ENCODE peak calls at places on chromosomes 1 and 21, in seven cellular contexts. One of them, this sample, is unnamed.

GRCh38 chr1:155250633-155251449 is 4.4 kb downstream of the ENTREP3 start:
- DNase-seq in endothelial cell of umbilical vein: peak
- DNase-seq in astrocyte: peak
- DNase-seq in stimulated activated CD4-positive, alpha-beta T cell treated with anti-CD3 and anti-CD28 coated beads, Interleukin-1b, Interleukin-23, amount 100 ng/mL, for 4 hours: peak
- DNase-seq in stimulated activated CD8-positive, alpha-beta memory T cell treated with anti-CD3 and anti-CD28 coated beads, Interleukin-7, amount 100 ng/mL, for 24 hours: peak
- DNase-seq in NB4: peak
- DNase-seq in AG08395: peak
- DNase-seq in this sample: peak

GRCh38 chr1:170929412-170929834 is 5.9 kb upstream of the MROH9 start:
- DNase-seq in endothelial cell of umbilical vein: no peak
- DNase-seq in astrocyte: peak
- DNase-seq in stimulated activated CD4-positive, alpha-beta T cell treated with anti-CD3 and anti-CD28 coated beads, Interleukin-1b, Interleukin-23, amount 100 ng/mL, for 4 hours: no peak
- DNase-seq in stimulated activated CD8-positive, alpha-beta memory T cell treated with anti-CD3 and anti-CD28 coated beads, Interleukin-7, amount 100 ng/mL, for 24 hours: no peak
- DNase-seq in NB4: no peak
- DNase-seq in AG08395: peak
- DNase-seq in this sample: no peak

GRCh38 chr1:231937013-231937754 is 310.6 kb downstream of the DISC1 start:
- DNase-seq in endothelial cell of umbilical vein: no peak
- DNase-seq in astrocyte: no peak
- DNase-seq in stimulated activated CD4-positive, alpha-beta T cell treated with anti-CD3 and anti-CD28 coated beads, Interleukin-1b, Interleukin-23, amount 100 ng/mL, for 4 hours: no peak
- DNase-seq in stimulated activated CD8-positive, alpha-beta memory T cell treated with anti-CD3 and anti-CD28 coated beads, Interleukin-7, amount 100 ng/mL, for 24 hours: no peak
- DNase-seq in NB4: no peak
- DNase-seq in AG08395: no peak
- DNase-seq in this sample: peak

GRCh38 chr1:20589331-20590312 is 725 bp downstream of the CDA start:
- DNase-seq in endothelial cell of umbilical vein: peak
- DNase-seq in astrocyte: peak
- DNase-seq in stimulated activated CD4-positive, alpha-beta T cell treated with anti-CD3 and anti-CD28 coated beads, Interleukin-1b, Interleukin-23, amount 100 ng/mL, for 4 hours: no peak
- DNase-seq in stimulated activated CD8-positive, alpha-beta memory T cell treated with anti-CD3 and anti-CD28 coated beads, Interleukin-7, amount 100 ng/mL, for 24 hours: no peak
- DNase-seq in NB4: peak
- DNase-seq in AG08395: peak
- DNase-seq in this sample: peak

GRCh38 chr1:61348025-61348665 is 265.8 kb downstream of the NFIA start:
- DNase-seq in endothelial cell of umbilical vein: no peak
- DNase-seq in astrocyte: no peak
- DNase-seq in stimulated activated CD4-positive, alpha-beta T cell treated with anti-CD3 and anti-CD28 coated beads, Interleukin-1b, Interleukin-23, amount 100 ng/mL, for 4 hours: no peak
- DNase-seq in stimulated activated CD8-positive, alpha-beta memory T cell treated with anti-CD3 and anti-CD28 coated beads, Interleukin-7, amount 100 ng/mL, for 24 hours: no peak
- DNase-seq in NB4: no peak
- DNase-seq in AG08395: no peak
- DNase-seq in this sample: no peak

GRCh38 chr1:5983361-5984103 is 8.7 kb downstream of the NPHP4 start:
- DNase-seq in endothelial cell of umbilical vein: no peak
- DNase-seq in astrocyte: peak
- DNase-seq in stimulated activated CD4-positive, alpha-beta T cell treated with anti-CD3 and anti-CD28 coated beads, Interleukin-1b, Interleukin-23, amount 100 ng/mL, for 4 hours: no peak
- DNase-seq in stimulated activated CD8-positive, alpha-beta memory T cell treated with anti-CD3 and anti-CD28 coated beads, Interleukin-7, amount 100 ng/mL, for 24 hours: no peak
- DNase-seq in NB4: no peak
- DNase-seq in AG08395: peak
- DNase-seq in this sample: no peak

GRCh38 chr1:18693256-18694098 is 62.8 kb downstream of the PAX7 start:
- DNase-seq in endothelial cell of umbilical vein: no peak
- DNase-seq in astrocyte: no peak
- DNase-seq in stimulated activated CD4-positive, alpha-beta T cell treated with anti-CD3 and anti-CD28 coated beads, Interleukin-1b, Interleukin-23, amount 100 ng/mL, for 4 hours: no peak
- DNase-seq in stimulated activated CD8-positive, alpha-beta memory T cell treated with anti-CD3 and anti-CD28 coated beads, Interleukin-7, amount 100 ng/mL, for 24 hours: no peak
- DNase-seq in NB4: no peak
- DNase-seq in AG08395: no peak
- DNase-seq in this sample: no peak

GRCh38 chr21:41764558-41765392 is 2.1 kb downstream of the RIPK4 start:
- DNase-seq in endothelial cell of umbilical vein: no peak
- DNase-seq in astrocyte: no peak
- DNase-seq in stimulated activated CD4-positive, alpha-beta T cell treated with anti-CD3 and anti-CD28 coated beads, Interleukin-1b, Interleukin-23, amount 100 ng/mL, for 4 hours: no peak
- DNase-seq in stimulated activated CD8-positive, alpha-beta memory T cell treated with anti-CD3 and anti-CD28 coated beads, Interleukin-7, amount 100 ng/mL, for 24 hours: no peak
- DNase-seq in NB4: no peak
- DNase-seq in AG08395: no peak
- DNase-seq in this sample: no peak

GRCh38 chr1:43908858-43909257 is 24.7 kb upstream of the ARTN start:
- DNase-seq in endothelial cell of umbilical vein: no peak
- DNase-seq in astrocyte: no peak
- DNase-seq in stimulated activated CD4-positive, alpha-beta T cell treated with anti-CD3 and anti-CD28 coated beads, Interleukin-1b, Interleukin-23, amount 100 ng/mL, for 4 hours: no peak
- DNase-seq in stimulated activated CD8-positive, alpha-beta memory T cell treated with anti-CD3 and anti-CD28 coated beads, Interleukin-7, amount 100 ng/mL, for 24 hours: no peak
- DNase-seq in NB4: peak
- DNase-seq in AG08395: no peak
- DNase-seq in this sample: no peak

GRCh38 chr1:89524369-89525168 is at the start of gene LRRC8B:
- DNase-seq in endothelial cell of umbilical vein: peak
- DNase-seq in astrocyte: peak
- DNase-seq in stimulated activated CD4-positive, alpha-beta T cell treated with anti-CD3 and anti-CD28 coated beads, Interleukin-1b, Interleukin-23, amount 100 ng/mL, for 4 hours: peak
- DNase-seq in stimulated activated CD8-positive, alpha-beta memory T cell treated with anti-CD3 and anti-CD28 coated beads, Interleukin-7, amount 100 ng/mL, for 24 hours: peak
- DNase-seq in NB4: peak
- DNase-seq in AG08395: peak
- DNase-seq in this sample: peak

GRCh38 chr21:38223893-38224540 is 32.8 kb upstream of the KCNJ15 start:
- DNase-seq in endothelial cell of umbilical vein: no peak
- DNase-seq in astrocyte: peak
- DNase-seq in stimulated activated CD4-positive, alpha-beta T cell treated with anti-CD3 and anti-CD28 coated beads, Interleukin-1b, Interleukin-23, amount 100 ng/mL, for 4 hours: no peak
- DNase-seq in stimulated activated CD8-positive, alpha-beta memory T cell treated with anti-CD3 and anti-CD28 coated beads, Interleukin-7, amount 100 ng/mL, for 24 hours: no peak
- DNase-seq in NB4: peak
- DNase-seq in AG08395: no peak
- DNase-seq in this sample: peak

GRCh38 chr1:85344256-85344694 is 67.8 kb upstream of the BCL10 start:
- DNase-seq in endothelial cell of umbilical vein: no peak
- DNase-seq in astrocyte: peak
- DNase-seq in stimulated activated CD4-positive, alpha-beta T cell treated with anti-CD3 and anti-CD28 coated beads, Interleukin-1b, Interleukin-23, amount 100 ng/mL, for 4 hours: no peak
- DNase-seq in stimulated activated CD8-positive, alpha-beta memory T cell treated with anti-CD3 and anti-CD28 coated beads, Interleukin-7, amount 100 ng/mL, for 24 hours: no peak
- DNase-seq in NB4: peak
- DNase-seq in AG08395: peak
- DNase-seq in this sample: peak

GRCh38 chr1:162689745-162690671 is 57.7 kb downstream of the DDR2 start:
- DNase-seq in endothelial cell of umbilical vein: peak
- DNase-seq in astrocyte: peak
- DNase-seq in stimulated activated CD4-positive, alpha-beta T cell treated with anti-CD3 and anti-CD28 coated beads, Interleukin-1b, Interleukin-23, amount 100 ng/mL, for 4 hours: no peak
- DNase-seq in stimulated activated CD8-positive, alpha-beta memory T cell treated with anti-CD3 and anti-CD28 coated beads, Interleukin-7, amount 100 ng/mL, for 24 hours: no peak
- DNase-seq in NB4: peak
- DNase-seq in AG08395: peak
- DNase-seq in this sample: peak

GRCh38 chr1:39105061-39105840 is 79.1 kb downstream of the NDUFS5 start:
- DNase-seq in endothelial cell of umbilical vein: peak
- DNase-seq in astrocyte: no peak
- DNase-seq in stimulated activated CD4-positive, alpha-beta T cell treated with anti-CD3 and anti-CD28 coated beads, Interleukin-1b, Interleukin-23, amount 100 ng/mL, for 4 hours: peak
- DNase-seq in stimulated activated CD8-positive, alpha-beta memory T cell treated with anti-CD3 and anti-CD28 coated beads, Interleukin-7, amount 100 ng/mL, for 24 hours: peak
- DNase-seq in NB4: peak
- DNase-seq in AG08395: peak
- DNase-seq in this sample: peak

GRCh38 chr21:19236209-19236608 is 832.6 kb upstream of the TMPRSS15 start:
- DNase-seq in endothelial cell of umbilical vein: no peak
- DNase-seq in astrocyte: no peak
- DNase-seq in stimulated activated CD4-positive, alpha-beta T cell treated with anti-CD3 and anti-CD28 coated beads, Interleukin-1b, Interleukin-23, amount 100 ng/mL, for 4 hours: no peak
- DNase-seq in stimulated activated CD8-positive, alpha-beta memory T cell treated with anti-CD3 and anti-CD28 coated beads, Interleukin-7, amount 100 ng/mL, for 24 hours: no peak
- DNase-seq in NB4: no peak
- DNase-seq in AG08395: no peak
- DNase-seq in this sample: no peak

GRCh38 chr1:201219481-201220387 is 29.1 kb downstream of the IGFN1 start:
- DNase-seq in endothelial cell of umbilical vein: no peak
- DNase-seq in astrocyte: no peak
- DNase-seq in stimulated activated CD4-positive, alpha-beta T cell treated with anti-CD3 and anti-CD28 coated beads, Interleukin-1b, Interleukin-23, amount 100 ng/mL, for 4 hours: no peak
- DNase-seq in stimulated activated CD8-positive, alpha-beta memory T cell treated with anti-CD3 and anti-CD28 coated beads, Interleukin-7, amount 100 ng/mL, for 24 hours: no peak
- DNase-seq in NB4: no peak
- DNase-seq in AG08395: no peak
- DNase-seq in this sample: no peak

GRCh38 chr1:202005958-202006357 is 4.4 kb upstream of the ELF3 start:
- DNase-seq in endothelial cell of umbilical vein: peak
- DNase-seq in astrocyte: no peak
- DNase-seq in stimulated activated CD4-positive, alpha-beta T cell treated with anti-CD3 and anti-CD28 coated beads, Interleukin-1b, Interleukin-23, amount 100 ng/mL, for 4 hours: no peak
- DNase-seq in stimulated activated CD8-positive, alpha-beta memory T cell treated with anti-CD3 and anti-CD28 coated beads, Interleukin-7, amount 100 ng/mL, for 24 hours: no peak
- DNase-seq in NB4: no peak
- DNase-seq in AG08395: peak
- DNase-seq in this sample: peak

GRCh38 chr1:24896596-24897262 is 33.3 kb downstream of the RUNX3 start:
- DNase-seq in endothelial cell of umbilical vein: no peak
- DNase-seq in astrocyte: no peak
- DNase-seq in stimulated activated CD4-positive, alpha-beta T cell treated with anti-CD3 and anti-CD28 coated beads, Interleukin-1b, Interleukin-23, amount 100 ng/mL, for 4 hours: no peak
- DNase-seq in stimulated activated CD8-positive, alpha-beta memory T cell treated with anti-CD3 and anti-CD28 coated beads, Interleukin-7, amount 100 ng/mL, for 24 hours: no peak
- DNase-seq in NB4: no peak
- DNase-seq in AG08395: no peak
- DNase-seq in this sample: no peak

GRCh38 chr21:43340491-43341348 is 86.2 kb downstream of the SIK1 start:
- DNase-seq in endothelial cell of umbilical vein: peak
- DNase-seq in astrocyte: peak
- DNase-seq in stimulated activated CD4-positive, alpha-beta T cell treated with anti-CD3 and anti-CD28 coated beads, Interleukin-1b, Interleukin-23, amount 100 ng/mL, for 4 hours: no peak
- DNase-seq in stimulated activated CD8-positive, alpha-beta memory T cell treated with anti-CD3 and anti-CD28 coated beads, Interleukin-7, amount 100 ng/mL, for 24 hours: no peak
- DNase-seq in NB4: no peak
- DNase-seq in AG08395: peak
- DNase-seq in this sample: peak

GRCh38 chr1:56491441-56491840 is 87.9 kb downstream of the PLPP3 start:
- DNase-seq in endothelial cell of umbilical vein: peak
- DNase-seq in astrocyte: peak
- DNase-seq in stimulated activated CD4-positive, alpha-beta T cell treated with anti-CD3 and anti-CD28 coated beads, Interleukin-1b, Interleukin-23, amount 100 ng/mL, for 4 hours: no peak
- DNase-seq in stimulated activated CD8-positive, alpha-beta memory T cell treated with anti-CD3 and anti-CD28 coated beads, Interleukin-7, amount 100 ng/mL, for 24 hours: no peak
- DNase-seq in NB4: no peak
- DNase-seq in AG08395: peak
- DNase-seq in this sample: peak

GRCh38 chr1:9629445-9630201 is 21.9 kb upstream of the PIK3CD start:
- DNase-seq in endothelial cell of umbilical vein: no peak
- DNase-seq in astrocyte: no peak
- DNase-seq in stimulated activated CD4-positive, alpha-beta T cell treated with anti-CD3 and anti-CD28 coated beads, Interleukin-1b, Interleukin-23, amount 100 ng/mL, for 4 hours: peak
- DNase-seq in stimulated activated CD8-positive, alpha-beta memory T cell treated with anti-CD3 and anti-CD28 coated beads, Interleukin-7, amount 100 ng/mL, for 24 hours: peak
- DNase-seq in NB4: peak
- DNase-seq in AG08395: no peak
- DNase-seq in this sample: no peak

GRCh38 chr1:31848381-31848897 is 32.6 kb upstream of the SPOCD1 start:
- DNase-seq in endothelial cell of umbilical vein: no peak
- DNase-seq in astrocyte: no peak
- DNase-seq in stimulated activated CD4-positive, alpha-beta T cell treated with anti-CD3 and anti-CD28 coated beads, Interleukin-1b, Interleukin-23, amount 100 ng/mL, for 4 hours: peak
- DNase-seq in stimulated activated CD8-positive, alpha-beta memory T cell treated with anti-CD3 and anti-CD28 coated beads, Interleukin-7, amount 100 ng/mL, for 24 hours: no peak
- DNase-seq in NB4: no peak
- DNase-seq in AG08395: no peak
- DNase-seq in this sample: no peak

GRCh38 chr1:55530749-55531478 is 315.8 kb upstream of the USP24 start:
- DNase-seq in endothelial cell of umbilical vein: no peak
- DNase-seq in astrocyte: no peak
- DNase-seq in stimulated activated CD4-positive, alpha-beta T cell treated with anti-CD3 and anti-CD28 coated beads, Interleukin-1b, Interleukin-23, amount 100 ng/mL, for 4 hours: no peak
- DNase-seq in stimulated activated CD8-positive, alpha-beta memory T cell treated with anti-CD3 and anti-CD28 coated beads, Interleukin-7, amount 100 ng/mL, for 24 hours: no peak
- DNase-seq in NB4: no peak
- DNase-seq in AG08395: no peak
- DNase-seq in this sample: no peak

GRCh38 chr1:218266356-218266755 is 18.7 kb upstream of the RRP15 start:
- DNase-seq in endothelial cell of umbilical vein: no peak
- DNase-seq in astrocyte: no peak
- DNase-seq in stimulated activated CD4-positive, alpha-beta T cell treated with anti-CD3 and anti-CD28 coated beads, Interleukin-1b, Interleukin-23, amount 100 ng/mL, for 4 hours: no peak
- DNase-seq in stimulated activated CD8-positive, alpha-beta memory T cell treated with anti-CD3 and anti-CD28 coated beads, Interleukin-7, amount 100 ng/mL, for 24 hours: no peak
- DNase-seq in NB4: peak
- DNase-seq in AG08395: peak
- DNase-seq in this sample: no peak

GRCh38 chr1:83508485-83509151 is 490.3 kb downstream of the TTLL7 start:
- DNase-seq in endothelial cell of umbilical vein: no peak
- DNase-seq in astrocyte: peak
- DNase-seq in stimulated activated CD4-positive, alpha-beta T cell treated with anti-CD3 and anti-CD28 coated beads, Interleukin-1b, Interleukin-23, amount 100 ng/mL, for 4 hours: peak
- DNase-seq in stimulated activated CD8-positive, alpha-beta memory T cell treated with anti-CD3 and anti-CD28 coated beads, Interleukin-7, amount 100 ng/mL, for 24 hours: no peak
- DNase-seq in NB4: no peak
- DNase-seq in AG08395: peak
- DNase-seq in this sample: no peak

GRCh38 chr21:35988396-35989140 is 71.8 kb downstream of the SETD4 start:
- DNase-seq in endothelial cell of umbilical vein: no peak
- DNase-seq in astrocyte: no peak
- DNase-seq in stimulated activated CD4-positive, alpha-beta T cell treated with anti-CD3 and anti-CD28 coated beads, Interleukin-1b, Interleukin-23, amount 100 ng/mL, for 4 hours: no peak
- DNase-seq in stimulated activated CD8-positive, alpha-beta memory T cell treated with anti-CD3 and anti-CD28 coated beads, Interleukin-7, amount 100 ng/mL, for 24 hours: no peak
- DNase-seq in NB4: peak
- DNase-seq in AG08395: no peak
- DNase-seq in this sample: peak

GRCh38 chr1:7516341-7516740 is 254.8 kb upstream of the VAMP3 start:
- DNase-seq in endothelial cell of umbilical vein: no peak
- DNase-seq in astrocyte: no peak
- DNase-seq in stimulated activated CD4-positive, alpha-beta T cell treated with anti-CD3 and anti-CD28 coated beads, Interleukin-1b, Interleukin-23, amount 100 ng/mL, for 4 hours: no peak
- DNase-seq in stimulated activated CD8-positive, alpha-beta memory T cell treated with anti-CD3 and anti-CD28 coated beads, Interleukin-7, amount 100 ng/mL, for 24 hours: no peak
- DNase-seq in NB4: no peak
- DNase-seq in AG08395: peak
- DNase-seq in this sample: no peak

This sample was measured in lung microvascular endothelial cell.